ENCODE peak calls at places on chromosomes 3 and 15, in six cellular contexts. U is NCI-H1694 treated with DMSO at 0.1 percent for 48 hours, R is NCI-H1436, F is NCI-H1105 treated with DMSO at 0.1 percent for 48 hours, N is NCI-H2081, K is GM13977. A is an unnamed sample.

GRCh38 chr15:68789921-68790575 is 30.6 kb downstream of the ANP32A start:
- DNase-seq in U (no peak), R (no peak), F (no peak), N (no peak), K (no peak), A (no peak)

GRCh38 chr3:9247361-9248231 is 1.9 kb downstream of the SRGAP3 start:
- DNase-seq in U (no peak), R (no peak), F (no peak), N (no peak), K (no peak), A (no peak)

GRCh38 chr3:117016359-117016758 is 306.8 kb downstream of the TUSC7 start:
- DNase-seq in U (no peak), R (no peak), F (no peak), N (no peak), K (no peak), A (no peak)

GRCh38 chr15:65369148-65369547 is 8.7 kb downstream of the IGDCC3 start:
- DNase-seq in U (no peak), R (no peak), F (no peak), N (no peak), K (no peak), A (no peak)

GRCh38 chr15:79956354-79956939 is 14.5 kb downstream of the BCL2A1 start:
- DNase-seq in U (no peak), R (no peak), F (no peak), N (no peak), K (no peak), A (no peak)

GRCh38 chr15:24878153-24878552 is 76.6 kb upstream of the SNRPN start:
- DNase-seq in U (no peak), R (no peak), F (no peak), N (peak), K (no peak), A (no peak)

GRCh38 chr3:127566801-127567200 is 23.7 kb downstream of the TPRA1 start:
- DNase-seq in U (no peak), R (no peak), F (peak), N (peak), K (no peak), A (no peak)

GRCh38 chr15:74917676-74918075 is 11.0 kb upstream of the FAM219B start:
- DNase-seq in U (no peak), R (no peak), F (no peak), N (no peak), K (no peak), A (no peak)

GRCh38 chr15:91338763-91339162 is 238.7 kb downstream of the SV2B start:
- DNase-seq in U (no peak), R (no peak), F (no peak), N (no peak), K (no peak), A (no peak)

GRCh38 chr3:167450675-167451074 is 23.2 kb downstream of the SERPINI2 start:
- DNase-seq in U (no peak), R (no peak), F (peak), N (no peak), K (no peak), A (no peak)

GRCh38 chr15:78944669-78945407 is at the start of gene CTSH:
- DNase-seq in U (no peak), R (peak), F (peak), N (peak), K (peak), A (no peak)

GRCh38 chr3:146334151-146334550 is 83.2 kb upstream of the PLSCR4 start:
- DNase-seq in U (no peak), R (no peak), F (no peak), N (no peak), K (no peak), A (no peak)

GRCh38 chr3:43629254-43629653 is 7.4 kb upstream of the ANO10 start:
- DNase-seq in U (no peak), R (no peak), F (no peak), N (no peak), K (no peak), A (no peak)

GRCh38 chr3:171757377-171758034 is 52.8 kb downstream of the PLD1 start:
- DNase-seq in U (no peak), R (no peak), F (no peak), N (no peak), K (no peak), A (no peak)

GRCh38 chr15:55319537-55320325 is 709 bp downstream of the PIGB start:
- DNase-seq in U (no peak), R (no peak), F (no peak), N (no peak), K (peak), A (no peak)

GRCh38 chr15:38528279-38528678 is 36.3 kb downstream of the RASGRP1 start:
- DNase-seq in U (no peak), R (no peak), F (no peak), N (no peak), K (no peak), A (no peak)

GRCh38 chr15:31299588-31300207 is 26.9 kb upstream of the KLF13 start:
- DNase-seq in U (no peak), R (no peak), F (no peak), N (no peak), K (no peak), A (no peak)

GRCh38 chr3:178244653-178245384 is 291.4 kb upstream of the KCNMB2 start:
- DNase-seq in U (no peak), R (no peak), F (no peak), N (peak), K (no peak), A (no peak)

GRCh38 chr3:153400641-153401040 is 238.6 kb downstream of the RAP2B start:
- DNase-seq in U (no peak), R (no peak), F (no peak), N (no peak), K (no peak), A (no peak)

GRCh38 chr15:86624261-86625036 is 544.8 kb downstream of the AGBL1 start:
- DNase-seq in U (peak), R (no peak), F (peak), N (no peak), K (no peak), A (peak)

GRCh38 chr15:84911879-84912660 is 27.6 kb downstream of the SLC28A1 start:
- DNase-seq in U (no peak), R (no peak), F (no peak), N (no peak), K (no peak), A (no peak)

GRCh38 chr15:73628976-73629854 is 4.0 kb downstream of the NPTN start:
- DNase-seq in U (no peak), R (peak), F (no peak), N (no peak), K (no peak), A (no peak)

GRCh38 chr3:71801986-71802385 is 17.0 kb upstream of the PROK2 start:
- DNase-seq in U (no peak), R (no peak), F (no peak), N (no peak), K (no peak), A (no peak)

GRCh38 chr3:52896613-52897012 is 735 bp downstream of the STIMATE start:
- DNase-seq in U (no peak), R (no peak), F (no peak), N (no peak), K (peak), A (no peak)

GRCh38 chr3:128560768-128561167 is 67.8 kb upstream of the GATA2 start:
- DNase-seq in U (no peak), R (no peak), F (no peak), N (no peak), K (no peak), A (no peak)

GRCh38 chr3:124569761-124570160 is 160.5 kb upstream of the UMPS start:
- DNase-seq in U (no peak), R (no peak), F (no peak), N (no peak), K (no peak), A (no peak)

GRCh38 chr3:52238193-52238760 is 681 bp downstream of the TWF2 start:
- DNase-seq in U (no peak), R (no peak), F (no peak), N (no peak), K (no peak), A (no peak)

GRCh38 chr3:196688349-196688748 is 23.7 kb downstream of the CEP19 start:
- DNase-seq in U (no peak), R (peak), F (peak), N (no peak), K (no peak), A (no peak)